ENCODE peak calls at places on chromosomes 11 and 22, in six cellular contexts. One of them, this sample, is unnamed.

GRCh38 chr22:48811885-48812284 is 1015.8 kb downstream of the BRD1 start:
- DNase-seq in IMR-90: no peak
- DNase-seq in H1: no peak
- DNase-seq in neuronal stem cell: no peak
- DNase-seq in mesenchymal stem cell: no peak
- DNase-seq in H9: no peak
- DNase-seq in this sample: no peak

GRCh38 chr22:45996241-45997076 is 19.5 kb upstream of the WNT7B start:
- DNase-seq in IMR-90: peak
- DNase-seq in H1: no peak
- DNase-seq in neuronal stem cell: no peak
- DNase-seq in mesenchymal stem cell: peak
- DNase-seq in H9: no peak
- DNase-seq in this sample: no peak

GRCh38 chr22:35315855-35316745 is 16.4 kb downstream of the TOM1 start:
- DNase-seq in IMR-90: no peak
- DNase-seq in H1: no peak
- DNase-seq in neuronal stem cell: no peak
- DNase-seq in mesenchymal stem cell: no peak
- DNase-seq in H9: no peak
- DNase-seq in this sample: no peak

GRCh38 chr11:121334973-121335711 is 42.6 kb downstream of the SC5D start:
- DNase-seq in IMR-90: no peak
- DNase-seq in H1: no peak
- DNase-seq in neuronal stem cell: no peak
- DNase-seq in mesenchymal stem cell: no peak
- DNase-seq in H9: no peak
- DNase-seq in this sample: no peak

GRCh38 chr11:114073506-114074381 is 14.2 kb downstream of the ZBTB16 start:
- DNase-seq in IMR-90: no peak
- DNase-seq in H1: no peak
- DNase-seq in neuronal stem cell: no peak
- DNase-seq in mesenchymal stem cell: no peak
- DNase-seq in H9: no peak
- DNase-seq in this sample: no peak

GRCh38 chr11:61162092-61162935 is 1.1 kb upstream of the VPS37C start:
- DNase-seq in IMR-90: peak
- DNase-seq in H1: no peak
- DNase-seq in neuronal stem cell: no peak
- DNase-seq in mesenchymal stem cell: peak
- DNase-seq in H9: no peak
- DNase-seq in this sample: peak

GRCh38 chr11:66843776-66844495 is 695 bp downstream of the RCE1 start:
- DNase-seq in IMR-90: no peak
- DNase-seq in H1: no peak
- DNase-seq in neuronal stem cell: no peak
- DNase-seq in mesenchymal stem cell: no peak
- DNase-seq in H9: no peak
- DNase-seq in this sample: no peak

GRCh38 chr22:28116261-28116673 is 197.2 kb upstream of the PITPNB start:
- DNase-seq in IMR-90: peak
- DNase-seq in H1: no peak
- DNase-seq in neuronal stem cell: no peak
- DNase-seq in mesenchymal stem cell: peak
- DNase-seq in H9: no peak
- DNase-seq in this sample: peak

GRCh38 chr11:112016765-112017356 is 8.3 kb upstream of the DLAT start:
- DNase-seq in IMR-90: peak
- DNase-seq in H1: no peak
- DNase-seq in neuronal stem cell: peak
- DNase-seq in mesenchymal stem cell: peak
- DNase-seq in H9: no peak
- DNase-seq in this sample: no peak

GRCh38 chr11:609355-609811 is 6.4 kb downstream of the IRF7 start:
- DNase-seq in IMR-90: no peak
- DNase-seq in H1: no peak
- DNase-seq in neuronal stem cell: no peak
- DNase-seq in mesenchymal stem cell: no peak
- DNase-seq in H9: no peak
- DNase-seq in this sample: no peak

GRCh38 chr11:108859510-108859909 is 194.6 kb downstream of the DDX10 start:
- DNase-seq in IMR-90: no peak
- DNase-seq in H1: no peak
- DNase-seq in neuronal stem cell: no peak
- DNase-seq in mesenchymal stem cell: no peak
- DNase-seq in H9: no peak
- DNase-seq in this sample: no peak

GRCh38 chr11:68855205-68855978 is 13.7 kb upstream of the CPT1A start:
- DNase-seq in IMR-90: peak
- DNase-seq in H1: peak
- DNase-seq in neuronal stem cell: no peak
- DNase-seq in mesenchymal stem cell: no peak
- DNase-seq in H9: peak
- DNase-seq in this sample: peak

GRCh38 chr11:11468919-11469318 is 115.9 kb upstream of the CSNK2A3 start:
- DNase-seq in IMR-90: peak
- DNase-seq in H1: no peak
- DNase-seq in neuronal stem cell: no peak
- DNase-seq in mesenchymal stem cell: peak
- DNase-seq in H9: no peak
- DNase-seq in this sample: no peak

GRCh38 chr11:118980191-118980881 is 8.8 kb downstream of the FOXR1 start:
- DNase-seq in IMR-90: no peak
- DNase-seq in H1: peak
- DNase-seq in neuronal stem cell: no peak
- DNase-seq in mesenchymal stem cell: no peak
- DNase-seq in H9: peak
- DNase-seq in this sample: peak

GRCh38 chr11:116513278-116513823 is 259.4 kb downstream of the BUD13 start:
- DNase-seq in IMR-90: no peak
- DNase-seq in H1: peak
- DNase-seq in neuronal stem cell: no peak
- DNase-seq in mesenchymal stem cell: no peak
- DNase-seq in H9: no peak
- DNase-seq in this sample: no peak
- H2BK15ac ChIP-seq in IMR-90: no peak
- H2BK15ac ChIP-seq in H1: peak
- H2BK15ac ChIP-seq in neuronal stem cell: no peak
- H2BK15ac ChIP-seq in mesenchymal stem cell: no peak
- H2BK15ac ChIP-seq in H9: no peak
- H2BK15ac ChIP-seq in this sample: no peak

GRCh38 chr11:35288817-35289541 is 130.4 kb downstream of the SLC1A2 start:
- DNase-seq in IMR-90: peak
- DNase-seq in H1: no peak
- DNase-seq in neuronal stem cell: no peak
- DNase-seq in mesenchymal stem cell: peak
- DNase-seq in H9: no peak
- DNase-seq in this sample: no peak

GRCh38 chr11:35290876-35291275 is 128.5 kb downstream of the SLC1A2 start:
- DNase-seq in IMR-90: no peak
- DNase-seq in H1: no peak
- DNase-seq in neuronal stem cell: no peak
- DNase-seq in mesenchymal stem cell: no peak
- DNase-seq in H9: no peak
- DNase-seq in this sample: peak

GRCh38 chr11:35288311-35288710 is 131.0 kb downstream of the SLC1A2 start:
- DNase-seq in IMR-90: no peak
- DNase-seq in H1: no peak
- DNase-seq in neuronal stem cell: no peak
- DNase-seq in mesenchymal stem cell: no peak
- DNase-seq in H9: no peak
- DNase-seq in this sample: no peak

GRCh38 chr11:35287491-35287890 is 131.9 kb downstream of the SLC1A2 start:
- DNase-seq in IMR-90: no peak
- DNase-seq in H1: no peak
- DNase-seq in neuronal stem cell: no peak
- DNase-seq in mesenchymal stem cell: no peak
- DNase-seq in H9: no peak
- DNase-seq in this sample: no peak

GRCh38 chr11:35289821-35290220 is 129.5 kb downstream of the SLC1A2 start:
- DNase-seq in IMR-90: peak
- DNase-seq in H1: no peak
- DNase-seq in neuronal stem cell: no peak
- DNase-seq in mesenchymal stem cell: peak
- DNase-seq in H9: no peak
- DNase-seq in this sample: no peak
- H2BK120ac ChIP-seq in IMR-90: peak
- H2BK120ac ChIP-seq in H1: no peak
- H2BK120ac ChIP-seq in neuronal stem cell: no peak
- H2BK120ac ChIP-seq in mesenchymal stem cell: no peak
- H2BK120ac ChIP-seq in H9: no peak
- H2BK120ac ChIP-seq in this sample: no peak

DNA sequence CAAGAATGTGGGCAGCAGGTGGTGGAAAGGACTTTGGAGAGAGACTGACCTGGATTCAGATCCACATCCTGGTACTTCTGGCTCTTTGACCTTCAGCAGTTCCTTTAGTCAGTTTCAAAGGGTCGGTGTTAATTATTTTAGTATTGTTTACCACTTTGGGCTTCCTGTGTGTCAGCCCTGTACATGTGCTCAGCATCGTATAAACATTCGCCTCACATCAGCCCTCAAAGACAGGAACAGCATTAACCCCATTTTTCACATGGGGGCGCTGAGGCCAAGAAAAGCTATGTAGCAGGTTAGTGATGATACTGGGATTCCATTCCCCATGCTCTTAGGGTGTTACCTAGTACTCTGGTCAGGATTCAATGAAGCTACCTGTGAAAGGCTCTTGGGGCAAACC is 72.1 kb upstream of the YWHAH start:
- DNase-seq in IMR-90: no peak
- DNase-seq in H1: peak
- DNase-seq in neuronal stem cell: no peak
- DNase-seq in mesenchymal stem cell: peak
- DNase-seq in H9: peak
- DNase-seq in this sample: peak
- H2BK15ac ChIP-seq in IMR-90: no peak
- H2BK15ac ChIP-seq in H1: no peak
- H2BK15ac ChIP-seq in neuronal stem cell: no peak
- H2BK15ac ChIP-seq in mesenchymal stem cell: no peak
- H2BK15ac ChIP-seq in H9: no peak
- H2BK15ac ChIP-seq in this sample: no peak

GRCh38 chr11:44746894-44747293 is 20.1 kb downstream of the TSPAN18 start:
- DNase-seq in IMR-90: no peak
- DNase-seq in H1: no peak
- DNase-seq in neuronal stem cell: no peak
- DNase-seq in mesenchymal stem cell: no peak
- DNase-seq in H9: peak
- DNase-seq in this sample: no peak
- H2BK120ac ChIP-seq in IMR-90: no peak
- H2BK120ac ChIP-seq in H1: no peak
- H2BK120ac ChIP-seq in neuronal stem cell: no peak
- H2BK120ac ChIP-seq in mesenchymal stem cell: no peak
- H2BK120ac ChIP-seq in H9: no peak
- H2BK120ac ChIP-seq in this sample: no peak

DNA sequence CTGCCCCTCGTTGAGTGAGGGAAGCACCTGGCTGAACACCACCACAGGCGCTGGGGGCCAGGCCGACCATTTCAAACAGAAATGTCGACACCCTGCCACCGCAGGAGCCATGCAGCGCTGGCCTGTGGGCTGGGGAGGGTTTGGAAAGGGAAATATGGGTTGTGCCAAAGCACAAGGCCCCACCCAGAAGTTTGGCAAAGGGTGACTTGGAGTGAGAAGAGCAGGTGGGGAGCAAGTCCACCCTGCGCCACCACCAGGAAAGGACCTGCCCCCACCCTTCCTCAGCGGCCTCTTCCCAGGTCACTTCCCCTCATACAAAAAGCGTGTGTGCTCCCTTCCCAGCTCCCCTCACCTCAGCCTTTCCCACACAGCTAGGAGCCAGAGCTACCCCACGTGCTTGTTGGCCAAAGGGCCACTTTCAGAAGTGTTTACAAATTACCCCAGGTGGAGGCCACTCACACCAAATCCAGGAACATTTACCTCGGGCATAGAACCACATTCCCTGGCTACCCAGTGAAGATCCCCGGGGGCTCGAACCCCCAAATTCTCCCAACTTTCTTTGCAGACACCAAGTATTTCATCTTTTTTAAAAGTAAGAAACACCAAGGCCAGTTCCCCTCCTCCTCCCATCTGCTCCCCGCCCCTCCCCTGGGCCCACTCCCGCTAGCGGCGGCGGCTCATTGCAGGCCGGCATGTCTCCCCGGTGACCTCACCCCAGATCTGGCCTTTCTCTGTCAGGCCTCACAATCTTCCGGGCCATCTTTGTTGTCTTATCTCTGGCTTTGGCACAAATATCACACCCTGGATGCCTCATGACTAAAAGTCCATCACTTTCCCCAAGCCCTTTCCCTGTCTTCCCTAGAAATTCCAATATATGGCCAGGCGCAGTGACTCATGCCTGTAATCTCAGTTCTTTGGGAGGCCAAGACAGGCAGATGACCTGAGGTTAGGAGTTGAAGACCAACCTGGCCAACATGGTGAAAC is 20.5 kb upstream of the SCGB1A1 start:
- DNase-seq in IMR-90: peak
- DNase-seq in H1: no peak
- DNase-seq in neuronal stem cell: no peak
- DNase-seq in mesenchymal stem cell: peak
- DNase-seq in H9: no peak
- DNase-seq in this sample: peak
- H2BK15ac ChIP-seq in IMR-90: no peak
- H2BK15ac ChIP-seq in H1: peak
- H2BK15ac ChIP-seq in neuronal stem cell: peak
- H2BK15ac ChIP-seq in mesenchymal stem cell: peak
- H2BK15ac ChIP-seq in H9: no peak
- H2BK15ac ChIP-seq in this sample: no peak

GRCh38 chr11:6258571-6258998 is 1.1 kb upstream of the CCKBR start:
- DNase-seq in IMR-90: no peak
- DNase-seq in H1: no peak
- DNase-seq in neuronal stem cell: peak
- DNase-seq in mesenchymal stem cell: peak
- DNase-seq in H9: peak
- DNase-seq in this sample: peak

GRCh38 chr11:6260207-6260726 is 629 bp downstream of the CCKBR start:
- DNase-seq in IMR-90: no peak
- DNase-seq in H1: no peak
- DNase-seq in neuronal stem cell: no peak
- DNase-seq in mesenchymal stem cell: no peak
- DNase-seq in H9: no peak
- DNase-seq in this sample: no peak

GRCh38 chr11:6263664-6264063 is 4.0 kb downstream of the CCKBR start:
- DNase-seq in IMR-90: no peak
- DNase-seq in H1: no peak
- DNase-seq in neuronal stem cell: no peak
- DNase-seq in mesenchymal stem cell: no peak
- DNase-seq in H9: no peak
- DNase-seq in this sample: no peak

GRCh38 chr11:6258141-6258540 is 1.5 kb upstream of the CCKBR start:
- DNase-seq in IMR-90: no peak
- DNase-seq in H1: no peak
- DNase-seq in neuronal stem cell: no peak
- DNase-seq in mesenchymal stem cell: no peak
- DNase-seq in H9: peak
- DNase-seq in this sample: no peak

DNA sequence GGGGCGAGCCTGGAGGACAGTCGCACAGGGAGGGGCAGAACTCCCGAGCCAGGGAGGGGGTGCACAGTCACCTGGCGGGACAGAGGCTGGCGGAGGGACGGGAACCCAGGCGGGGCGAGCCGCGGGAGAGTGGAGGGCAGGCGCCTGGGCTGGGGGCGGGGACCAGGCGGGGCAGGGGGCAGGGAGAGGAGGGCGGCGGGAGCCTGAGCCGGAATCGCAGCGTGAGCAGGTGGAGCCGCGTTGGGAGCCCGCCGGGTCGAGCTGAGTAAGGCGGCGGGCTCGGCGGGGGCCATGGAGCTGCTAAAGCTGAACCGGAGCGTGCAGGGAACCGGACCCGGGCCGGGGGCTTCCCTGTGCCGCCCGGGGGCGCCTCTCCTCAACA is at the start of gene CCKBR:
- DNase-seq in IMR-90: no peak
- DNase-seq in H1: peak
- DNase-seq in neuronal stem cell: peak
- DNase-seq in mesenchymal stem cell: no peak
- DNase-seq in H9: peak
- DNase-seq in this sample: no peak
- H2BK120ac ChIP-seq in IMR-90: no peak
- H2BK120ac ChIP-seq in H1: no peak
- H2BK120ac ChIP-seq in neuronal stem cell: no peak
- H2BK120ac ChIP-seq in mesenchymal stem cell: no peak
- H2BK120ac ChIP-seq in H9: no peak
- H2BK120ac ChIP-seq in this sample: no peak